ENCODE peak calls at places on chromosomes 1 and 21, in nine cellular contexts. O, R, P, E, F, W, U, K and A are unnamed samples.

GRCh38 chr1:186605762-186606350 is 74.4 kb downstream of the PTGS2 start:
- DNase-seq in O (peak), R (no peak), P (peak), E (peak), F (no peak), W (peak), U (peak), K (peak), A (peak)

GRCh38 chr1:31798086-31798432 is 17.8 kb downstream of the SPOCD1 start:
- DNase-seq in O (no peak), R (no peak), P (no peak), E (no peak), F (no peak), W (no peak), U (no peak), K (no peak), A (no peak)

GRCh38 chr21:17512245-17513213 is at the start of gene CXADR:
- DNase-seq in O (no peak), R (no peak), P (peak), E (peak), F (peak), W (peak), U (no peak), K (no peak), A (no peak)

GRCh38 chr1:63004868-63005267 is 220.9 kb downstream of the ATG4C start:
- DNase-seq in O (peak), R (no peak), P (no peak), E (no peak), F (no peak), W (peak), U (peak), K (no peak), A (peak)

GRCh38 chr1:32623775-32624174 is 26.6 kb downstream of the ZBTB8OS start:
- DNase-seq in O (no peak), R (no peak), P (no peak), E (no peak), F (no peak), W (no peak), U (no peak), K (no peak), A (no peak)

GRCh38 chr1:959730-960039 is 629 bp upstream of the NOC2L start:
- DNase-seq in O (no peak), R (no peak), P (no peak), E (no peak), F (no peak), W (no peak), U (no peak), K (no peak), A (no peak)

GRCh38 chr1:98104285-98104684 is 183.5 kb upstream of the DPYD start:
- DNase-seq in O (peak), R (no peak), P (no peak), E (no peak), F (peak), W (peak), U (peak), K (peak), A (peak)

GRCh38 chr21:38950388-38951094 is 144.8 kb downstream of the ETS2 start:
- DNase-seq in O (peak), R (no peak), P (no peak), E (no peak), F (no peak), W (peak), U (peak), K (peak), A (peak)

GRCh38 chr1:1318131-1318652 is 6.3 kb downstream of the INTS11 start:
- DNase-seq in O (peak), R (no peak), P (peak), E (no peak), F (peak), W (peak), U (peak), K (peak), A (peak)

GRCh38 chr1:61434276-61434675 is 290.7 kb downstream of the TM2D1 start:
- DNase-seq in O (no peak), R (no peak), P (no peak), E (no peak), F (no peak), W (no peak), U (no peak), K (peak), A (no peak)

GRCh38 chr1:177410179-177410766 is 239.5 kb downstream of the BRINP2 start:
- DNase-seq in O (no peak), R (no peak), P (no peak), E (no peak), F (no peak), W (no peak), U (no peak), K (no peak), A (no peak)
- H3K4me3 ChIP-seq in O (no peak), R (no peak), P (no peak), E (no peak), F (no peak), W (no peak), U (no peak), K (no peak), A (no peak)

DNA sequence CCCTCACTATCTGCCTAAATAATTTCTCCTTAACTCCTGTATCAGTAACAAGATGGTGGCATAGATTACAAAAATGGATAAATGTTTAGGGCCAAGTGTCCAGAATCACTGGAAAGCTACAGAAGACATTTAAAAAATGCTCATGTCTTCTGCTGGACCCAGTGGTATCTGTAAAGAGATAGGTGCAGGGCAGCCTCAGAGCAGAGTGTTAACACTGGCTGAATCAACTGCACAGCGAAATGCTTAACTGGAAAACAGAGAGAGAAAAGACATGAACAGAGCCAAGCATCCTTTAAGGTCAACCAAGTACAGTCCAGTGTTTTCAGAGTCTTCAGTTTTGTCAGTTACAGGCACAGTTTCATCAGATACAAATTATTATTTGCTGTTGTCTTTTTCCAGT is 419.3 kb downstream of the ZP4 start:
- DNase-seq in O (no peak), R (no peak), P (no peak), E (no peak), F (no peak), W (no peak), U (no peak), K (no peak), A (no peak)
- TF ChIP-seq CTCF in O (no peak), R (no peak), P (no peak), E (no peak), F (no peak), W (no peak), U (no peak), K (no peak), A (no peak)

GRCh38 chr1:183877321-183877720 is 72.4 kb downstream of the RGL1 start:
- DNase-seq in O (peak), R (no peak), P (peak), E (no peak), F (peak), W (peak), U (peak), K (peak), A (peak)
- H3K4me3 ChIP-seq in O (no peak), R (peak), P (no peak), E (no peak), F (no peak), W (no peak), U (peak), K (peak), A (peak)

DNA sequence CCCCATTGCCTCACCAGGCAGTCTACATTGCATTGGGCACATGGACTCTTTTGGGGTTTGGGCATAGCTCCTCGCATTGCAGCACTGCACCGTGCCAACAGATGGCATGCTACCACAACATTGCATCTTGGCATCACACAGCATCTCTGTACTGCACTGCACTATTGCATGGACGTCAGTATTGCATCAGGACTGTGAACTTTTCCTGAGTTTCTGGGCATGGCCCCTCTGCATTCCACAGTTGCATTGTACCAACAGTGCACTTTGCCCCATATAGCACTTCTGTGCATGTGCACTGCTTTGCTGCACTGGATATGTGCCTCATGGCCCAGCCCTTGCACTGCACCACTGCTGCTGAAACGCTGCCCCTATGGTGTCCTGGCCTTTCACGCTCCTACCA is 9.6 kb downstream of the PTPRU start:
- DNase-seq in O (peak), R (no peak), P (no peak), E (no peak), F (no peak), W (peak), U (peak), K (peak), A (peak)
- TF ChIP-seq CTCF in O (peak), R (no peak), P (peak), E (peak), F (peak), W (peak), U (peak), K (peak), A (peak)

DNA sequence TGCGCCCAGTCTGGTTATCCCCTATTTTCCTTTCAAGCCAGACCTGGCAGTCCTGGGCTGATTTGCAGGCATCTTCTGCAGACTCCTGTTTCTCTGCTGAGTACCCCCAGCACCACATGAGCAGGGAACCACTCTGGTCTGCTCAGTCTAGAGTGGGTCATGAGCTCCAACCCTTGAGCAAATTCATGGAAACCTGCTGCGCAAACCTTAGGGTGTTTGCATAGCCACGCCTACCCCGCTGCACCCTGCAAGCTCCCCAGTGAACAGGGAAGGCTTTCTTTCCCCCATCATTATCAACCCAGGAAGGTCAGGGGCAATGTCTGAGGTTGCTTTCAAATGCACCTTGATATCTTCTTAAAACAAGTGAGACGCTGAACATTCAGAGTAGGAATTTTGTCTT is 11.0 kb upstream of the KCNE1 start:
- DNase-seq in O (no peak), R (no peak), P (no peak), E (no peak), F (no peak), W (no peak), U (no peak), K (no peak), A (no peak)
- H3K4me3 ChIP-seq in O (no peak), R (no peak), P (no peak), E (no peak), F (no peak), W (no peak), U (no peak), K (no peak), A (no peak)

DNA sequence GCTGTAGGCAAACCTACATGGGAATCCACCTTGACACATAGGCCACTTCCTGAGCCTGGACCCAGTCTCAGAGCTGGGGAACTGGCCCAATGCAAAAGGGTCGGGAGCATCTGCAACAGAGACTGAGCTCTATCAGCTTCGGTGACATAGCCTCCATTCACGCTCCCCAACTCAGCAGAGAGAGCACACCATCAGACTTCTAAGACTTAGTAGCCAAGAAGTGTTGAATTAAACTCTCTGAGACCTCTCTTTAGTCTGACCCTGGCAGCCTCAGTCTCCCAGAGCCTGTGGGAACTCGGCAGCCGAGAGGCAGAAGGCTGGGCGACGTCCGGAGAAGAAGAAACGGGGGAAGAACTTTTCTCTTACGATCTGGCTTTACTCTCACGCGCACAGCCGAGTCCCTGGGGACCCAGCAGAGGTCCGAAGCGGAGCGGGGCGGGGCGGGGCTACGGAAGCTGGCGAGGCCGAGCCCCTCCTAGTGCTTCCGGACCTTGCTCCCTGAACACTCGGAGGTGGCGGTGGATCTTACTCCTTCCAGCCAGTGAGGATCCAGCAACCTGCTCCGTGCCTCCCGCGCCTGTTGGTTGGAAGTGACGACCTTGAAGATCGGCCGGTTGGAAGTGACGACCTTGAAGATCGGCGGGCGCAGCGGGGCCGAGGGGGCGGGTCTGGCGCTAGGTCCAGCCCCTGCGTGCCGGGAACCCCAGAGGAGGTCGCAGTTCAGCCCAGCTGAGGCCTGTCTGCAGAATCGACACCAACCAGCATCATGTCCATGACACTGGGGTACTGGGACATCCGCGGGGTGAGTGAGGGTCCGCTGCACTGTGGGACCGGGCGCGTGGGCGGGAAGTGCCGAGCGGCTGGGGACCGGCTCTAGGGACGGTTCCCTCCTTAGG is at the start of gene GSTM4:
- DNase-seq in O (peak), R (peak), P (peak), E (peak), F (no peak), W (peak), U (peak), K (peak), A (peak)
- TF ChIP-seq CTCF in O (no peak), R (no peak), P (peak), E (no peak), F (no peak), W (peak), U (peak), K (no peak), A (no peak)

GRCh38 chr1:100538935-100539835 is 1.2 kb downstream of the GPR88 start:
- DNase-seq in O (no peak), R (no peak), P (no peak), E (peak), F (no peak), W (no peak), U (no peak), K (peak), A (no peak)
- H3K4me3 ChIP-seq in O (peak), R (peak), P (peak), E (peak), F (peak), W (peak), U (peak), K (peak), A (peak)